ENCODE peak calls at places on chromosomes 16 and 17, in four cellular contexts. O is CD4-positive, alpha-beta T cell; J is lung microvascular endothelial cell; F is activated naive CD4-positive, alpha-beta T cell. D is an unnamed sample.

GRCh38 chr17:48024149-48025039 is 13.2 kb downstream of the COPZ2 start:
- DNase-seq in O (no peak), J (peak), F (no peak), D (no peak)

GRCh38 chr17:82435601-82436583 is 14.7 kb downstream of the CYBC1 start:
- DNase-seq in O (no peak), J (no peak), F (no peak), D (no peak)

GRCh38 chr17:78781339-78782304 is at the start of gene CYTH1:
- DNase-seq in O (no peak), J (peak), F (no peak), D (no peak)

GRCh38 chr17:80477647-80478478 is 1.5 kb upstream of the NPTX1 start:
- DNase-seq in O (peak), J (peak), F (no peak), D (no peak)

GRCh38 chr16:72311426-72311825 is 139.5 kb upstream of the PMFBP1 start:
- DNase-seq in O (no peak), J (no peak), F (no peak), D (no peak)

GRCh38 chr17:17514993-17515920 is 19.1 kb upstream of the RASD1 start:
- DNase-seq in O (no peak), J (no peak), F (no peak), D (no peak)

GRCh38 chr17:77465358-77466041 is 324.7 kb downstream of the SEC14L1 start:
- DNase-seq in O (peak), J (peak), F (no peak), D (no peak)

GRCh38 chr16:14286381-14287230 is 215.5 kb downstream of the MRTFB start:
- DNase-seq in O (no peak), J (peak), F (no peak), D (no peak)

GRCh38 chr17:869567-870530 is 87.7 kb downstream of the MRM3 start:
- DNase-seq in O (no peak), J (no peak), F (no peak), D (no peak)

GRCh38 chr17:40471856-40472732 is 28.8 kb downstream of the IGFBP4 start:
- DNase-seq in O (no peak), J (no peak), F (no peak), D (no peak)

GRCh38 chr16:671353-672131 is 3.6 kb downstream of the RHOT2 start:
- DNase-seq in O (no peak), J (no peak), F (no peak), D (no peak)

GRCh38 chr17:81735181-81736102 is 23.4 kb downstream of the SLC25A10 start:
- DNase-seq in O (no peak), J (no peak), F (no peak), D (no peak)

GRCh38 chr17:933168-934083 is 46.1 kb downstream of the NXN start:
- DNase-seq in O (no peak), J (no peak), F (no peak), D (peak)

GRCh38 chr17:50288306-50288705 is 14.0 kb downstream of the TMEM92 start:
- DNase-seq in O (no peak), J (no peak), F (no peak), D (no peak)

GRCh38 chr16:740459-740763 is 386 bp downstream of the CIAO3 start:
- DNase-seq in O (no peak), J (no peak), F (no peak), D (no peak)

GRCh38 chr16:74568961-74569631 is 37.8 kb downstream of the GLG1 start:
- DNase-seq in O (no peak), J (no peak), F (no peak), D (no peak)

GRCh38 chr17:44323359-44324091 is 1.1 kb downstream of the SLC25A39 start:
- DNase-seq in O (no peak), J (no peak), F (no peak), D (no peak)

GRCh38 chr17:55624789-55625433 is 97.8 kb downstream of the TMEM100 start:
- DNase-seq in O (no peak), J (no peak), F (no peak), D (no peak)

GRCh38 chr16:4591191-4591590 is 23.5 kb downstream of the UBALD1 start:
- DNase-seq in O (no peak), J (no peak), F (no peak), D (no peak)

GRCh38 chr17:8320990-8321389 is 10.9 kb downstream of the ARHGEF15 start:
- DNase-seq in O (no peak), J (no peak), F (no peak), D (no peak)

GRCh38 chr16:69328854-69329316 is 1.5 kb downstream of the PDF start:
- DNase-seq in O (no peak), J (no peak), F (no peak), D (peak)

GRCh38 chr17:20203761-20204263 is 194.7 kb downstream of the SPECC1 start:
- DNase-seq in O (no peak), J (no peak), F (no peak), D (no peak)

GRCh38 chr16:80573700-80574120 is 32.9 kb downstream of the DYNLRB2 start:
- DNase-seq in O (no peak), J (no peak), F (no peak), D (no peak)

GRCh38 chr17:2610195-2610594 is 16.7 kb downstream of the PAFAH1B1 start:
- DNase-seq in O (no peak), J (no peak), F (no peak), D (no peak)

GRCh38 chr16:31136287-31136662 is 748 bp upstream of the PRSS8 start:
- DNase-seq in O (no peak), J (no peak), F (no peak), D (no peak)

GRCh38 chr17:41211845-41212466 is 14.5 kb upstream of the KRTAP9-2 start:
- DNase-seq in O (no peak), J (no peak), F (no peak), D (no peak)

GRCh38 chr16:35201151-35201550 is 1741.7 kb downstream of the TP53TG3F start:
- DNase-seq in O (no peak), J (no peak), F (no peak), D (no peak)

GRCh38 chr16:56822966-56823739 is 41.9 kb upstream of the SLC12A3 start:
- DNase-seq in O (no peak), J (no peak), F (no peak), D (no peak)

GRCh38 chr16:89581861-89582563 is 6.5 kb downstream of the CPNE7 start:
- DNase-seq in O (no peak), J (peak), F (no peak), D (peak)

GRCh38 chr17:61221181-61221580 is 178.5 kb upstream of the TBX2 start:
- DNase-seq in O (no peak), J (no peak), F (no peak), D (no peak)

GRCh38 chr16:52629296-52629695 is 82.4 kb upstream of the TOX3 start:
- DNase-seq in O (no peak), J (no peak), F (no peak), D (no peak)

GRCh38 chr17:82931696-82932060 is 91.9 kb upstream of the ZNF750 start:
- DNase-seq in O (no peak), J (no peak), F (no peak), D (no peak)

GRCh38 chr17:28416703-28417311 is 10.8 kb upstream of the SLC46A1 start:
- DNase-seq in O (peak), J (peak), F (no peak), D (peak)

GRCh38 chr16:72072514-72073342 is 9.7 kb downstream of the HPR start:
- DNase-seq in O (no peak), J (no peak), F (no peak), D (peak)